ENCODE peak calls at places on chromosomes 7 and 10, in seven cellular contexts. One of them, this sample, is unnamed.
A peak's percentile ranks its signal among the peaks of the same experiment; 100 is the strongest.

GRCh38 chr10:70603439-70603778 is 868 bp upstream of the PRF1 start:
- DNase-seq in A549: no peak
- DNase-seq in suprapubic skin: no peak
- DNase-seq in ovary: no peak
- DNase-seq in transverse colon: no peak
- DNase-seq in tibial nerve: no peak
- DNase-seq in esophagus muscularis mucosa: no peak
- DNase-seq in this sample: no peak

GRCh38 chr7:136687693-136688322 is 180.6 kb upstream of the CHRM2 start:
- DNase-seq in A549: peak; percentile 3
- DNase-seq in suprapubic skin: no peak
- DNase-seq in ovary: no peak
- DNase-seq in transverse colon: no peak
- DNase-seq in tibial nerve: peak; percentile 15
- DNase-seq in esophagus muscularis mucosa: no peak
- DNase-seq in this sample: no peak

GRCh38 chr10:6347391-6347951 is 144.7 kb downstream of the PFKFB3 start:
- DNase-seq in A549: no peak
- DNase-seq in suprapubic skin: no peak
- DNase-seq in ovary: no peak
- DNase-seq in transverse colon: no peak
- DNase-seq in tibial nerve: no peak
- DNase-seq in esophagus muscularis mucosa: peak; percentile 68
- DNase-seq in this sample: no peak

GRCh38 chr7:107480932-107481331 is 11.1 kb downstream of the GPR22 start:
- DNase-seq in A549: no peak
- DNase-seq in suprapubic skin: no peak
- DNase-seq in ovary: no peak
- DNase-seq in transverse colon: no peak
- DNase-seq in tibial nerve: no peak
- DNase-seq in esophagus muscularis mucosa: no peak
- DNase-seq in this sample: no peak

GRCh38 chr7:93559624-93560491 is 14.7 kb downstream of the CALCR start:
- DNase-seq in A549: no peak
- DNase-seq in suprapubic skin: no peak
- DNase-seq in ovary: no peak
- DNase-seq in transverse colon: no peak
- DNase-seq in tibial nerve: no peak
- DNase-seq in esophagus muscularis mucosa: no peak
- DNase-seq in this sample: no peak

GRCh38 chr7:119482209-119482608 is 790.8 kb upstream of the KCND2 start:
- DNase-seq in A549: peak; percentile 7
- DNase-seq in suprapubic skin: no peak
- DNase-seq in ovary: no peak
- DNase-seq in transverse colon: no peak
- DNase-seq in tibial nerve: no peak
- DNase-seq in esophagus muscularis mucosa: no peak
- DNase-seq in this sample: peak; percentile 34

GRCh38 chr7:155459867-155460461 is 2.0 kb downstream of the EN2 start:
- DNase-seq in A549: no peak
- DNase-seq in suprapubic skin: no peak
- DNase-seq in ovary: no peak
- DNase-seq in transverse colon: no peak
- DNase-seq in tibial nerve: no peak
- DNase-seq in esophagus muscularis mucosa: no peak
- DNase-seq in this sample: no peak

GRCh38 chr7:138328215-138328614 is 131.8 kb upstream of the TRIM24 start:
- DNase-seq in A549: no peak
- DNase-seq in suprapubic skin: no peak
- DNase-seq in ovary: no peak
- DNase-seq in transverse colon: no peak
- DNase-seq in tibial nerve: no peak
- DNase-seq in esophagus muscularis mucosa: no peak
- DNase-seq in this sample: no peak

GRCh38 chr7:81684513-81685262 is 85.2 kb downstream of the HGF start:
- DNase-seq in A549: peak; percentile 71
- DNase-seq in suprapubic skin: peak; percentile 93
- DNase-seq in ovary: peak; percentile 63
- DNase-seq in transverse colon: peak; percentile 79
- DNase-seq in tibial nerve: peak; percentile 93
- DNase-seq in esophagus muscularis mucosa: peak; percentile 96
- DNase-seq in this sample: peak; percentile 79

GRCh38 chr7:4025211-4025610 is 656.9 kb upstream of the FOXK1 start:
- DNase-seq in A549: no peak
- DNase-seq in suprapubic skin: no peak
- DNase-seq in ovary: no peak
- DNase-seq in transverse colon: no peak
- DNase-seq in tibial nerve: no peak
- DNase-seq in esophagus muscularis mucosa: no peak
- DNase-seq in this sample: no peak

GRCh38 chr10:4048245-4048864 is 263.3 kb upstream of the KLF6 start:
- DNase-seq in A549: no peak
- DNase-seq in suprapubic skin: no peak
- DNase-seq in ovary: no peak
- DNase-seq in transverse colon: no peak
- DNase-seq in tibial nerve: no peak
- DNase-seq in esophagus muscularis mucosa: no peak
- DNase-seq in this sample: no peak

GRCh38 chr7:92631067-92631829 is 41.1 kb upstream of the FAM133B start:
- DNase-seq in A549: no peak
- DNase-seq in suprapubic skin: no peak
- DNase-seq in ovary: no peak
- DNase-seq in transverse colon: no peak
- DNase-seq in tibial nerve: no peak
- DNase-seq in esophagus muscularis mucosa: no peak
- DNase-seq in this sample: no peak

GRCh38 chr10:71520042-71520441 is 123.3 kb downstream of the CDH23 start:
- DNase-seq in A549: no peak
- DNase-seq in suprapubic skin: no peak
- DNase-seq in ovary: no peak
- DNase-seq in transverse colon: no peak
- DNase-seq in tibial nerve: no peak
- DNase-seq in esophagus muscularis mucosa: no peak
- DNase-seq in this sample: no peak

GRCh38 chr7:40721344-40721949 is 586.6 kb downstream of the SUGCT start:
- DNase-seq in A549: no peak
- DNase-seq in suprapubic skin: no peak
- DNase-seq in ovary: no peak
- DNase-seq in transverse colon: no peak
- DNase-seq in tibial nerve: no peak
- DNase-seq in esophagus muscularis mucosa: no peak
- DNase-seq in this sample: no peak

GRCh38 chr10:21334891-21335696 is 190.4 kb downstream of the SKIDA1 start:
- DNase-seq in A549: peak; percentile 78
- DNase-seq in suprapubic skin: peak; percentile 83
- DNase-seq in ovary: peak; percentile 57
- DNase-seq in transverse colon: no peak
- DNase-seq in tibial nerve: peak; percentile 48
- DNase-seq in esophagus muscularis mucosa: no peak
- DNase-seq in this sample: no peak

GRCh38 chr10:338176-339037 is 203.2 kb downstream of the ZMYND11 start:
- DNase-seq in A549: peak; percentile 41
- DNase-seq in suprapubic skin: no peak
- DNase-seq in ovary: no peak
- DNase-seq in transverse colon: no peak
- DNase-seq in tibial nerve: no peak
- DNase-seq in esophagus muscularis mucosa: no peak
- DNase-seq in this sample: peak; percentile 73

GRCh38 chr7:39465055-39465929 is 100.9 kb upstream of the YAE1 start:
- DNase-seq in A549: peak; percentile 39
- DNase-seq in suprapubic skin: no peak
- DNase-seq in ovary: peak; percentile 26
- DNase-seq in transverse colon: peak; percentile 50
- DNase-seq in tibial nerve: peak; percentile 16
- DNase-seq in esophagus muscularis mucosa: peak; percentile 47
- DNase-seq in this sample: peak; percentile 48

GRCh38 chr10:974038-974784 is 14.0 kb upstream of the GTPBP4 start:
- DNase-seq in A549: no peak
- DNase-seq in suprapubic skin: no peak
- DNase-seq in ovary: no peak
- DNase-seq in transverse colon: no peak
- DNase-seq in tibial nerve: no peak
- DNase-seq in esophagus muscularis mucosa: no peak
- DNase-seq in this sample: peak; percentile 86

GRCh38 chr10:43006490-43006889 is 70.4 kb upstream of the RET start:
- DNase-seq in A549: no peak
- DNase-seq in suprapubic skin: no peak
- DNase-seq in ovary: no peak
- DNase-seq in transverse colon: no peak
- DNase-seq in tibial nerve: no peak
- DNase-seq in esophagus muscularis mucosa: peak; percentile 62
- DNase-seq in this sample: no peak

GRCh38 chr10:1328951-1329614 is 272.9 kb downstream of the WDR37 start:
- DNase-seq in A549: no peak
- DNase-seq in suprapubic skin: no peak
- DNase-seq in ovary: no peak
- DNase-seq in transverse colon: no peak
- DNase-seq in tibial nerve: no peak
- DNase-seq in esophagus muscularis mucosa: no peak
- DNase-seq in this sample: no peak

GRCh38 chr7:33185786-33186185 is 56.4 kb downstream of the BBS9 start:
- DNase-seq in A549: peak; percentile 33
- DNase-seq in suprapubic skin: no peak
- DNase-seq in ovary: no peak
- DNase-seq in transverse colon: no peak
- DNase-seq in tibial nerve: no peak
- DNase-seq in esophagus muscularis mucosa: no peak
- DNase-seq in this sample: no peak

GRCh38 chr10:63972949-63973827 is 452.0 kb downstream of the REEP3 start:
- DNase-seq in A549: no peak
- DNase-seq in suprapubic skin: no peak
- DNase-seq in ovary: no peak
- DNase-seq in transverse colon: no peak
- DNase-seq in tibial nerve: no peak
- DNase-seq in esophagus muscularis mucosa: peak; percentile 89
- DNase-seq in this sample: no peak

GRCh38 chr10:44983066-44983894 is 4.7 kb upstream of the DEPP1 start:
- DNase-seq in A549: no peak
- DNase-seq in suprapubic skin: peak; percentile 69
- DNase-seq in ovary: no peak
- DNase-seq in transverse colon: no peak
- DNase-seq in tibial nerve: no peak
- DNase-seq in esophagus muscularis mucosa: no peak
- DNase-seq in this sample: no peak

GRCh38 chr10:59563506-59563905 is 146.1 kb downstream of the SLC16A9 start:
- DNase-seq in A549: no peak
- DNase-seq in suprapubic skin: no peak
- DNase-seq in ovary: no peak
- DNase-seq in transverse colon: no peak
- DNase-seq in tibial nerve: no peak
- DNase-seq in esophagus muscularis mucosa: peak; percentile 8
- DNase-seq in this sample: no peak

GRCh38 chr10:105585215-105585614 is 944.1 kb downstream of the SORCS3 start:
- DNase-seq in A549: no peak
- DNase-seq in suprapubic skin: no peak
- DNase-seq in ovary: no peak
- DNase-seq in transverse colon: no peak
- DNase-seq in tibial nerve: no peak
- DNase-seq in esophagus muscularis mucosa: no peak
- DNase-seq in this sample: no peak

GRCh38 chr7:105920766-105921165 is 42.3 kb upstream of the CDHR3 start:
- DNase-seq in A549: no peak
- DNase-seq in suprapubic skin: no peak
- DNase-seq in ovary: no peak
- DNase-seq in transverse colon: no peak
- DNase-seq in tibial nerve: no peak
- DNase-seq in esophagus muscularis mucosa: no peak
- DNase-seq in this sample: no peak

DNA sequence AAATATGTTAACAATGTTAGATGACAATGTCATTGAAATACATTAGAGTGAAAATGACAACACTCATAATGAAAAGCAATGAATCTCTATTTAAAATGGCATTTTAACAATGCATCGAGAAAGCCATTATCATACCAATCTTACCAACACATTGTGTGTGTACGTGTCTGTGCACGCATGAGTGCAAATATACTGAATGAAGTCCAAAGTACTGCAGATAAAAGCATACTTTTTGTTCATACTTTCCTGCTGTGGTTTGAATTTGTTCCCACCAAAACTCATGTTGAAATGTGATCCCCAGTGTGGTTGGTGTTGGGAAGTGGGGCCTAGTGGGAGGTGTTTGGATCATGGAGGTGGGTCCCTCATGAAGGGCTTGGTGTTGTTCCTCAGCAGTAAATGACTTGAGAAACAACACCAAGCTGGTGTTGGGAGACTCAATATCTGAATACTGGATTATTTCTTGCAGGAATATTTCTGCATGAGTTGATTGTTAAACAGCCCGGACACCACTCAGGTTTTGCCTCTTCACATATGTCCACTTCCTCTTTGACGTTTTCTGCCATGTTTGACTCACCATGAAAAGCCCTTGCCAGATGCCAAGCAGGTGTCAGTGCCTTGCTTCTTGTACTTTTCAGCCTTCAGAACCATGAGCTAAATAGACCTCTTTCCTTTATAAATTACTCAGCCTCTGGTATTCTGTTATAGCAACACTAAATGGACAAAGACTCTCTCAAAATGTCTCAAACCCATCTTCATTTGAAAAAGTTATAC is 24.5 kb upstream of the MACC1 start:
- DNase-seq in A549: no peak
- DNase-seq in suprapubic skin: no peak
- DNase-seq in ovary: no peak
- DNase-seq in transverse colon: no peak
- DNase-seq in tibial nerve: no peak
- DNase-seq in esophagus muscularis mucosa: no peak
- DNase-seq in this sample: no peak
- TF ChIP-seq EP300 in A549: no peak
- TF ChIP-seq EP300 in suprapubic skin: no peak
- TF ChIP-seq EP300 in ovary: no peak
- TF ChIP-seq EP300 in transverse colon: no peak
- TF ChIP-seq EP300 in tibial nerve: no peak
- TF ChIP-seq EP300 in esophagus muscularis mucosa: no peak
- TF ChIP-seq EP300 in this sample: no peak

GRCh38 chr7:5695037-5695708 is 86.3 kb downstream of the RNF216 start:
- DNase-seq in A549: no peak
- DNase-seq in suprapubic skin: no peak
- DNase-seq in ovary: peak; percentile 36
- DNase-seq in transverse colon: peak; percentile 53
- DNase-seq in tibial nerve: no peak
- DNase-seq in esophagus muscularis mucosa: no peak
- DNase-seq in this sample: no peak
- TF ChIP-seq POLR2A in A549: no peak
- TF ChIP-seq POLR2A in suprapubic skin: no peak
- TF ChIP-seq POLR2A in ovary: no peak
- TF ChIP-seq POLR2A in transverse colon: peak; percentile 65
- TF ChIP-seq POLR2A in tibial nerve: no peak
- TF ChIP-seq POLR2A in esophagus muscularis mucosa: peak; percentile 68
- TF ChIP-seq POLR2A in this sample: no peak

GRCh38 chr10:130137659-130138478 is 1.7 kb downstream of the GLRX3 start:
- DNase-seq in A549: no peak
- DNase-seq in suprapubic skin: no peak
- DNase-seq in ovary: no peak
- DNase-seq in transverse colon: no peak
- DNase-seq in tibial nerve: no peak
- DNase-seq in esophagus muscularis mucosa: no peak
- DNase-seq in this sample: no peak
- H3K27ac ChIP-seq in A549: peak overlapping the region; percentile 98
- H3K27ac ChIP-seq in suprapubic skin: no peak overlapping the region
- H3K27ac ChIP-seq in ovary: no peak overlapping the region
- H3K27ac ChIP-seq in transverse colon: no peak overlapping the region
- H3K27ac ChIP-seq in tibial nerve: no peak overlapping the region
- H3K27ac ChIP-seq in esophagus muscularis mucosa: no peak overlapping the region
- H3K27ac ChIP-seq in this sample: peak overlapping the region; percentile 89

GRCh38 chr10:113059001-113059780 is 109.1 kb downstream of the TCF7L2 start:
- DNase-seq in A549: no peak
- DNase-seq in suprapubic skin: no peak
- DNase-seq in ovary: peak; percentile 63
- DNase-seq in transverse colon: no peak
- DNase-seq in tibial nerve: peak; percentile 62
- DNase-seq in esophagus muscularis mucosa: no peak
- DNase-seq in this sample: no peak
- TF ChIP-seq EP300 in A549: no peak
- TF ChIP-seq EP300 in suprapubic skin: no peak
- TF ChIP-seq EP300 in ovary: no peak
- TF ChIP-seq EP300 in transverse colon: no peak
- TF ChIP-seq EP300 in tibial nerve: no peak
- TF ChIP-seq EP300 in esophagus muscularis mucosa: no peak
- TF ChIP-seq EP300 in this sample: no peak

This sample was measured in stomach.